ENCODE peak calls at places on chromosomes 6 and 20, in six cellular contexts. X is SK-N-SH; Z is NCI-H146; F is AG08395; B is CD8-positive, alpha-beta T cell; G is HT1080. M is an unnamed sample.
A peak's percentile ranks its signal among the peaks of the same experiment; 100 is the strongest.

GRCh38 chr20:24657211-24657610 is 187.8 kb downstream of the SYNDIG1 start:
- DNase-seq in X (no peak), Z (no peak), F (no peak), B (no peak), G (peak; percentile 12), M (peak; percentile 59)

GRCh38 chr6:45513843-45514242 is 136.1 kb upstream of the SUPT3H start:
- DNase-seq in X (no peak), Z (no peak), F (no peak), B (no peak), G (no peak), M (no peak)

GRCh38 chr20:62202083-62202395 is 18.0 kb downstream of the HRH3 start:
- DNase-seq in X (no peak), Z (no peak), F (no peak), B (no peak), G (no peak), M (no peak)

GRCh38 chr6:40701352-40702007 is 114.3 kb upstream of the LRFN2 start:
- DNase-seq in X (no peak), Z (no peak), F (no peak), B (no peak), G (no peak), M (no peak)

GRCh38 chr6:78835817-78836216 is 31.5 kb upstream of the IRAK1BP1 start:
- DNase-seq in X (no peak), Z (no peak), F (no peak), B (no peak), G (no peak), M (no peak)

GRCh38 chr20:10652660-10653191 is 21.1 kb downstream of the JAG1 start:
- DNase-seq in X (no peak), Z (no peak), F (no peak), B (no peak), G (no peak), M (no peak)

GRCh38 chr20:22430154-22430745 is 154.1 kb downstream of the FOXA2 start:
- DNase-seq in X (no peak), Z (peak; percentile 99), F (no peak), B (no peak), G (peak; percentile 50), M (peak; percentile 15)

GRCh38 chr6:11766589-11767450 is 11.8 kb downstream of the ADTRP start:
- DNase-seq in X (no peak), Z (no peak), F (peak; percentile 92), B (no peak), G (peak; percentile 97), M (no peak)

GRCh38 chr6:36616888-36617521 is 22.8 kb downstream of the SRSF3 start:
- DNase-seq in X (peak; percentile 87), Z (no peak), F (peak; percentile 52), B (no peak), G (peak; percentile 90), M (peak; percentile 91)

GRCh38 chr6:1335367-1336037 is 23.6 kb downstream of the FOXQ1 start:
- DNase-seq in X (no peak), Z (no peak), F (peak; percentile 80), B (no peak), G (peak; percentile 98), M (no peak)

GRCh38 chr20:34390769-34391447 is 27.8 kb downstream of the ITCH start:
- DNase-seq in X (no peak), Z (peak; percentile 20), F (peak; percentile 60), B (no peak), G (peak; percentile 98), M (no peak)

GRCh38 chr6:27237089-27237723 is 10.3 kb upstream of the PRSS16 start:
- DNase-seq in X (no peak), Z (peak; percentile 55), F (peak; percentile 20), B (no peak), G (peak; percentile 90), M (no peak)

GRCh38 chr20:19996970-19997369 is 20.2 kb upstream of the NAA20 start:
- DNase-seq in X (no peak), Z (no peak), F (no peak), B (no peak), G (no peak), M (no peak)

GRCh38 chr6:26272171-26272631 is 92.8 kb upstream of the BTN3A2 start:
- DNase-seq in X (no peak), Z (peak; percentile 75), F (no peak), B (peak; percentile 75), G (no peak), M (no peak)

GRCh38 chr6:155013457-155013876 is 18.4 kb downstream of the TIAM2 start:
- DNase-seq in X (peak; percentile 52), Z (no peak), F (no peak), B (no peak), G (no peak), M (no peak)

M was measured in NCI-H1092 treated with DMSO at 0.1 percent for 48 hours.